ENCODE peak calls at places on chromosomes 1 and 21, in nine cellular contexts. W is A549, D is ovary, L is transverse colon, M is K562, Y is sigmoid colon, H is esophagus muscularis mucosa, S is H1, K is upper lobe of left lung. P is an unnamed sample.

GRCh38 chr1:7386226-7387052 is 384.7 kb upstream of the VAMP3 start:
- DNase-seq in M (no peak), L (no peak), S (peak), H (peak), K (no peak), W (no peak), D (no peak), Y (peak), P (no peak)

GRCh38 chr1:94017155-94017829 is 103.7 kb downstream of the ABCA4 start:
- DNase-seq in K (no peak), L (no peak), D (no peak), Y (no peak), W (no peak), H (no peak), M (no peak), S (no peak), P (no peak)

GRCh38 chr21:33211305-33211704 is 18.4 kb upstream of the IFNAR2 start:
- DNase-seq in L (no peak), S (no peak), M (no peak), W (no peak), Y (no peak), H (no peak), D (no peak), K (no peak), P (no peak)

GRCh38 chr21:36100971-36101641 is 31.3 kb downstream of the CBR1 start:
- DNase-seq in D (no peak), K (no peak), W (no peak), S (no peak), Y (no peak), L (no peak), M (no peak), H (no peak), P (no peak)

GRCh38 chr1:1063945-1064831 is 9.9 kb downstream of the RNF223 start:
- DNase-seq in Y (no peak), D (peak), M (peak), S (peak), L (peak), H (no peak), W (peak), K (peak), P (no peak)

GRCh38 chr1:18480315-18481189 is at the start of gene KLHDC7A:
- DNase-seq in W (peak), D (no peak), M (no peak), Y (peak), S (peak), L (peak), K (peak), H (no peak), P (no peak)

GRCh38 chr1:112298558-112298957 is 97.5 kb upstream of the CTTNBP2NL start:
- DNase-seq in S (peak), M (peak), K (no peak), D (no peak), Y (no peak), W (peak), H (no peak), L (peak), P (peak)

GRCh38 chr1:202015677-202015952 is 5.2 kb downstream of the ELF3 start:
- DNase-seq in D (no peak), K (no peak), S (no peak), H (no peak), W (no peak), L (peak), Y (no peak), M (no peak), P (no peak)

GRCh38 chr1:20732588-20733360 is at the start of gene SH2D5:
- DNase-seq in D (peak), S (peak), H (peak), K (peak), Y (peak), M (peak), W (peak), L (peak), P (peak)

GRCh38 chr1:160644399-160644798 is 2.4 kb downstream of the SLAMF1 start:
- DNase-seq in H (peak), K (no peak), L (no peak), M (no peak), Y (no peak), W (no peak), S (no peak), D (no peak), P (no peak)
- TF ChIP-seq POLR2A in H (no peak), K (no peak), L (no peak), M (no peak), Y (no peak), W (no peak), S (no peak), D (no peak), P (no peak)

DNA sequence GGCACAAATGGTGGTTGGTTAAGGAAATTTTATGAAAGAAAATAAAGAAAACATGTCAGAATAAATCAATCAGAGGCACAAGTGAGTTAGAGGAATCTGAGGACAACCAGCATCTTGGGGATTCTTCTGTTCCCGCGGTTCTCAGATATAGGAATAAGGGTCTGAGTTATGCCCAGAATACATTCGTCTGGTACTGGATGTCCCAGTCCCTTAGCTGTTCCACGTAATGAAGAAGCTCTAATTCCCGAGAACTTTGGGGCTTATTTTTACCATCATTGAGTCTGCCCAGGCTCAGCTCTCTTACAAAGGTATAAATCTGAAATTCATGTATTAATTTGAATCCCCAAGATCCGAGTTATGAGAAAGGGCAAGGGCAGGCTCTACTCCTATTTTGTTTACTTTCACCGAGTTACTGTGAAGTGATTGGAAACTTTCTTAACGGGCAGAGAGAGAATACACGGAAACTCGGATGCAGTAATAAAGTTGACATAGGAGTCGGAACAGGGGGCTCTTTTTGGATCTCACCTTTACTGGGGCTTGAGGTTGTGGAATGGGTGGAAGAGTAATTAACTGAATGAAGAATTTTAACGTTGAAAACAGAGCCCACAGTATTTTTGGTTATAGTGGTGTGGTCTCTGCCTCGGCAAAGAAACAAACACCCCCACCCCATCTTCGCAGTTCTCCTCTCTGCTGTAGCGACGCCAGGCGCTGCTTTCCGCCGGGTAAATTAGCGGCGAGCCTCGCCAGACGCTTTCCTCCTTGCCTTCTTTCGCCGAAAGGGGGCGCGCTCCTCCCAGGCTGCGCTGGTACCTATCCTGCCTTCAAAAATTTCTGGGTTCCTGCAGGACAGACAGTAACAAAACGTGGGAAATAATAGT is 7.1 kb downstream of the PRRX1 start:
- DNase-seq in K (peak), W (no peak), M (peak), H (peak), D (peak), S (peak), L (peak), Y (no peak), P (no peak)
- TF ChIP-seq CTCF in K (peak), W (peak), M (peak), H (peak), D (no peak), S (peak), L (peak), Y (peak), P (peak)

GRCh38 chr1:173863224-173864151 is 4.3 kb downstream of the GAS5 start:
- DNase-seq in K (no peak), S (no peak), M (no peak), D (no peak), L (no peak), Y (no peak), W (no peak), H (no peak), P (no peak)
- TF ChIP-seq EP300 in K (no peak), S (no peak), M (no peak), D (no peak), L (no peak), Y (no peak), W (no peak), H (no peak), P (no peak)

GRCh38 chr1:151908228-151908691 is 1.1 kb downstream of the THEM4 start:
- DNase-seq in W (peak), Y (no peak), M (no peak), K (no peak), D (no peak), S (peak), H (no peak), L (no peak), P (no peak)
- TF ChIP-seq POLR2A in W (no peak), Y (no peak), M (peak), K (no peak), D (no peak), S (no peak), H (no peak), L (no peak), P (no peak)

GRCh38 chr1:16077430-16078245 is 4.2 kb upstream of the FAM131C start:
- DNase-seq in W (no peak), L (no peak), M (no peak), S (no peak), Y (no peak), D (no peak), H (no peak), K (no peak), P (no peak)

GRCh38 chr1:16081636-16082035 is 8.2 kb upstream of the FAM131C start:
- DNase-seq in L (no peak), H (no peak), M (no peak), S (no peak), W (no peak), D (no peak), Y (no peak), K (peak), P (no peak)

GRCh38 chr1:16080422-16081150 is 7.1 kb upstream of the FAM131C start:
- DNase-seq in K (no peak), W (no peak), D (no peak), S (no peak), L (no peak), Y (no peak), M (no peak), H (no peak), P (no peak)

GRCh38 chr1:16076871-16077250 is 3.4 kb upstream of the FAM131C start:
- DNase-seq in Y (no peak), L (no peak), W (peak), M (no peak), D (no peak), K (no peak), H (no peak), S (no peak), P (no peak)

DNA sequence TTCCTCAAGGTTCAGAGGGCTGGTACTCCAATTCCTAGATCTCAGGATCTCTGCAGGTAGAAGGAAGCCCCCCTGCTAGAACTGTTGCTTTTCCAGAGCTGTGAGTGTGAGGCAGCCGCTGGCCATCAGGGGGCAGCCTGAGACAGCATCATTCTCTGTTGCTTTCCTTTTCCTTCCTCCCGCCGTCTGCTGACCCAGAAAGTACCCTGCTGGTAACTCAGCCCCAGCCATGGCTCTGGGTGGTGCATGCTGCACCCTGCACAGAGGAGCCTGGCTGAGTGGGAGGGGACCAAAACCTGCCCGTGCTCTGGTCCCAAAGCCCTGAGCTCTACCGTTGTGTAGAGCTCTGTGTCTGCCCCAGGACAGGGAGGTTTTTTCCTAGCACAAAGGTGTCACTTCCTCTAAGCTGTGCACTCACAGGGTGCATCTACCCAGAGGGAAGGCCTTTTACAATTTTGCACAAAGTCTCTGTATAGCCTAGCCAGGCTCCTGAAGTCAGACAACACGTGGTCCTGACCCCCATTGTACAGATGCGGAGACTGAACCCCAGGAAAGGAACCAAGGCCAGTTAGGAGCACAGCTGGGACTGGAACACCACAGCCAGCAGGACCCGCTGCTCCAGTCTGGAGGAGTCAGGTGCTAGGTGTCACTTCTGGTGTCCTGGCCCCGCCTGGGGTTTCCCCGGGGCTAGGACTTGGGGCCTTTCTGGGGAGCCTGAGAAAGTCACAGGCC is 5.6 kb upstream of the FAM131C start:
- DNase-seq in W (peak), H (peak), L (peak), S (peak), K (peak), M (peak), Y (peak), D (peak), P (peak)
- TF ChIP-seq CTCF in W (peak), H (peak), L (peak), S (peak), K (peak), M (peak), Y (peak), D (peak), P (peak)

DNA sequence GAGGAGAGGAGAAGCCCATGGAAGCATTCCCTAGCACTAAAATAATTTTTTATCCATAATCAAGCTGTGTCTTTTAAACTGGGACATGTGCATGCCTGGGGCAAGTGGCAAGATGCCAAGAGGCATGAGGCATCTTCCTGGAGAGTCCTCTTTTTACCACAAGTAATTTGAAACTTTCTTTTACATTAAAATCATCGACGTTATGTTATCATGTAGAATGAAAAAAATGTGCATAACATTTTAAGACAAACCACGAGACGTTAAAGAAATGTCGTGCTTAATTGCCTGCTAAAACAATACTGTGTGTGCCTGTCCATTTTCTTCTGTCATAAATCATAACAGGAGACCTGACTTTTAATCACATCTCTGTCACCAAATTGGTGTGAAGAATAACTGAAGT is 1.5 kb downstream of the STYXL2 start:
- DNase-seq in K (no peak), D (no peak), W (no peak), L (no peak), M (no peak), S (no peak), Y (no peak), H (no peak), P (no peak)
- TF ChIP-seq EP300 in K (no peak), D (no peak), W (no peak), L (no peak), M (no peak), S (no peak), Y (no peak), H (no peak), P (no peak)

DNA sequence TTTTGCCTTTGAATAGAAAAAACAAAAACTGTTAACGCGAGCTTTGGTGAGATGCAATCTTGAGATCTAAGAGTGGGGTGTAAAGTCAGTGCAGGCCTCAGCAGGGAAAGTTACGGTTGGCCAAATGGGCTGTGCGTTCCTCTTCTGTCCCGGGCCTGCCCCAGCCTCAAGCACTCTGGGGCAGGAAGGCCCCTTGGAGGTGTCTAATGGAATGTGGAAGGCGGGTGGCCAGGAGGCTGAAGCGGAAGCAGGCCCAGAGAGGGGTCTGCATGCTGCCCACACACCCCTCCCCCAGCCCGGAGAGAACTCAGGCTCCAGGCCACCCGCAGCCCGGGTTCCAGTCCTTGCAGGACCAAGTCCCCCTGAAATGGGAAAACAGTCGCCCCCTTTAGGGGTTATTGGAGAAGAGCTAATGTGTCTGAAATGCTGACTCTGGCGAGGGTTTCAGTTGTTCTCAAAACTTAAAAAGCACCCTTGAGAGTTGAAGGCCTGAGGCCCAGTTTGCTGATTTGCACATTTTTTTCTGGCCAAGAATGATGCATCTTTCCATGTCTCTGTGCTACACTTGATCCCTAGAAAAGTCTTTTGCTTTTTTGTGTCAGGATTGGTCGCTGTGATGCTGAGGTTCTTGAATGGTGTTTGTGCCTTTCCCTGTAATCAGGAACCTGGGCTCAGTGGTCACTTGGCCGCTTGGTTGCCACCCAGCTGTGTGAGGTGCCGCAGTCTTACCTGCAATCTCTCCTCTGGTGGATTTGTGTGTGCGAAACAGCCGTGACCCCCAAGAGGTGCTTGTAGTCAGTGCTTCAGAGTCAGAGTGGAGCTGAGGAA is 2.0 kb downstream of the COL18A1 start:
- DNase-seq in S (peak), H (no peak), D (peak), K (no peak), L (no peak), M (no peak), Y (peak), W (peak), P (no peak)
- TF ChIP-seq POLR2A in S (no peak), H (no peak), D (no peak), K (no peak), L (no peak), M (no peak), Y (no peak), W (no peak), P (no peak)

GRCh38 chr1:166167395-166167922 is 658 bp upstream of the FAM78B start:
- DNase-seq in W (no peak), M (no peak), Y (no peak), D (no peak), K (no peak), L (no peak), S (no peak), H (no peak), P (no peak)
- TF ChIP-seq CTCF in W (no peak), M (no peak), Y (no peak), D (no peak), K (no peak), L (no peak), S (no peak), H (no peak), P (no peak)